ENCODE peak calls at places on chromosomes 12 and 14, in nine cellular contexts. Y is midbrain; L is NCI-H1092; O is Daoy; M is T-helper 9 cell; R is psoas muscle; Q is left colon; D is stimulated activated CD4-positive, alpha-beta T cell treated with anti-CD3 and anti-CD28 coated beads, TNF-alpha, amount 100 ng/mL, for 1 hour; P is fibroblast of the conjunctiva. C is an unnamed sample.
A peak's percentile ranks its signal among the peaks of the same experiment; 100 is the strongest.

GRCh38 chr12:65215449-65215848 is 46.1 kb downstream of the LEMD3 start:
- DNase-seq in Y (no peak), L (no peak), O (no peak), M (no peak), R (no peak), Q (no peak), D (no peak), P (no peak), C (no peak)

GRCh38 chr12:110908377-110909136 is 11.8 kb downstream of the MYL2 start:
- DNase-seq in Y (no peak), L (no peak), O (no peak), M (no peak), R (no peak), Q (no peak), D (no peak), P (no peak), C (no peak)

GRCh38 chr12:6451348-6452244 is at the start of gene TAPBPL:
- DNase-seq in Y (peak; percentile 90), L (peak; percentile 89), O (peak; percentile 93), M (peak; percentile 66), R (peak; percentile 89), Q (peak; percentile 92), D (peak; percentile 62), P (peak; percentile 63), C (no peak)

GRCh38 chr14:63874223-63874622 is 21.4 kb downstream of the SYNE2 start:
- DNase-seq in Y (no peak), L (no peak), O (no peak), M (no peak), R (no peak), Q (no peak), D (no peak), P (no peak), C (no peak)

GRCh38 chr12:105793421-105793820 is 345.3 kb downstream of the NUAK1 start:
- DNase-seq in Y (no peak), L (no peak), O (no peak), M (no peak), R (no peak), Q (no peak), D (no peak), P (no peak), C (no peak)

GRCh38 chr14:74706101-74706500 is 6.8 kb downstream of the AREL1 start:
- DNase-seq in Y (no peak), L (no peak), O (peak; percentile 10), M (no peak), R (no peak), Q (no peak), D (no peak), P (no peak), C (no peak)

GRCh38 chr12:28998662-28999120 is 150.4 kb upstream of the FAR2 start:
- DNase-seq in Y (peak; percentile 27), L (no peak), O (no peak), M (no peak), R (no peak), Q (no peak), D (no peak), P (peak; percentile 27), C (no peak)

GRCh38 chr14:31170411-31170810 is 37.2 kb downstream of the HECTD1 start:
- DNase-seq in Y (no peak), L (no peak), O (no peak), M (no peak), R (no peak), Q (no peak), D (no peak), P (no peak), C (no peak)

GRCh38 chr14:99330316-99331240 is 58.6 kb upstream of the BCL11B start:
- DNase-seq in Y (no peak), L (no peak), O (no peak), M (no peak), R (no peak), Q (no peak), D (no peak), P (no peak), C (no peak)

GRCh38 chr12:98771811-98772752 is 127.0 kb downstream of the APAF1 start:
- DNase-seq in Y (no peak), L (no peak), O (no peak), M (no peak), R (no peak), Q (no peak), D (no peak), P (no peak), C (no peak)

GRCh38 chr14:44897844-44898151 is 63.9 kb downstream of the KLHL28 start:
- DNase-seq in Y (no peak), L (peak; percentile 77), O (no peak), M (no peak), R (no peak), Q (no peak), D (no peak), P (no peak), C (no peak)

GRCh38 chr12:54032627-54033100 is at the start of gene HOXC5:
- DNase-seq in Y (peak; percentile 49), L (peak; percentile 85), O (peak; percentile 86), M (peak; percentile 47), R (peak; percentile 82), Q (no peak), D (peak; percentile 27), P (peak; percentile 27), C (peak; percentile 81)

GRCh38 chr12:102372112-102372511 is 108.3 kb downstream of the IGF1 start:
- DNase-seq in Y (no peak), L (no peak), O (no peak), M (no peak), R (no peak), Q (no peak), D (no peak), P (no peak), C (no peak)

GRCh38 chr12:117456076-117456475 is 94.7 kb upstream of the NOS1 start:
- DNase-seq in Y (no peak), L (no peak), O (no peak), M (no peak), R (no peak), Q (no peak), D (no peak), P (no peak), C (no peak)

GRCh38 chr12:26471560-26471959 is 276.2 kb downstream of the SSPN start:
- DNase-seq in Y (peak; percentile 45), L (no peak), O (peak; percentile 12), M (no peak), R (no peak), Q (no peak), D (no peak), P (no peak), C (no peak)

GRCh38 chr14:63287661-63288483 is 30.9 kb downstream of the GPHB5 start:
- DNase-seq in Y (no peak), L (no peak), O (no peak), M (no peak), R (no peak), Q (no peak), D (no peak), P (no peak), C (no peak)

GRCh38 chr14:55349565-55349964 is 62.1 kb downstream of the ATG14 start:
- DNase-seq in Y (no peak), L (no peak), O (no peak), M (no peak), R (no peak), Q (peak; percentile 74), D (no peak), P (no peak), C (no peak)

GRCh38 chr14:101462726-101463565 is 98.3 kb upstream of the DIO3 start:
- DNase-seq in Y (no peak), L (no peak), O (peak; percentile 29), M (no peak), R (no peak), Q (no peak), D (no peak), P (no peak), C (no peak)

GRCh38 chr14:96852823-96853422 is 55.7 kb downstream of the VRK1 start:
- DNase-seq in Y (no peak), L (no peak), O (peak; percentile 40), M (no peak), R (no peak), Q (no peak), D (no peak), P (peak; percentile 57), C (peak; percentile 34)

GRCh38 chr14:60095781-60096450 is 4.2 kb downstream of the PCNX4 start:
- DNase-seq in Y (no peak), L (no peak), O (peak; percentile 41), M (no peak), R (no peak), Q (no peak), D (no peak), P (no peak), C (no peak)

GRCh38 chr12:104420868-104421267 is 35.9 kb upstream of the CHST11 start:
- DNase-seq in Y (no peak), L (no peak), O (peak; percentile 13), M (no peak), R (no peak), Q (no peak), D (no peak), P (no peak), C (no peak)

GRCh38 chr14:97180304-97181200 is 383.4 kb downstream of the VRK1 start:
- DNase-seq in Y (no peak), L (no peak), O (peak; percentile 93), M (no peak), R (no peak), Q (no peak), D (no peak), P (no peak), C (no peak)

GRCh38 chr12:67509987-67510386 is 138.6 kb upstream of the DYRK2 start:
- DNase-seq in Y (no peak), L (no peak), O (no peak), M (no peak), R (no peak), Q (no peak), D (no peak), P (no peak), C (no peak)

GRCh38 chr14:61678966-61679365 is 16.3 kb upstream of the HIF1A start:
- DNase-seq in Y (no peak), L (no peak), O (no peak), M (no peak), R (no peak), Q (no peak), D (no peak), P (no peak), C (no peak)

GRCh38 chr12:94282675-94283074 is 134.3 kb downstream of the PLXNC1 start:
- DNase-seq in Y (no peak), L (no peak), O (no peak), M (peak; percentile 39), R (no peak), Q (no peak), D (no peak), P (no peak), C (no peak)

GRCh38 chr12:48615681-48616080 is 45.8 kb upstream of the LALBA start:
- DNase-seq in Y (no peak), L (no peak), O (peak; percentile 13), M (no peak), R (no peak), Q (no peak), D (no peak), P (no peak), C (no peak)

GRCh38 chr14:88831285-88831684 is 6.8 kb downstream of the TTC8 start:
- DNase-seq in Y (no peak), L (no peak), O (peak; percentile 57), M (no peak), R (no peak), Q (no peak), D (no peak), P (peak; percentile 79), C (no peak)

GRCh38 chr14:77505031-77505430 is 6.4 kb upstream of the ISM2 start:
- DNase-seq in Y (no peak), L (no peak), O (no peak), M (no peak), R (no peak), Q (no peak), D (no peak), P (no peak), C (no peak)

GRCh38 chr12:22190-22529 is 44.4 kb upstream of the IQSEC3 start:
- DNase-seq in Y (no peak), L (no peak), O (no peak), M (no peak), R (no peak), Q (no peak), D (no peak), P (no peak), C (no peak)

GRCh38 chr12:84508325-84508861 is 404.2 kb downstream of the SLC6A15 start:
- DNase-seq in Y (no peak), L (no peak), O (peak; percentile 50), M (no peak), R (no peak), Q (peak; percentile 28), D (no peak), P (peak; percentile 74), C (no peak)